ENCODE peak calls at places on chromosomes 12 and 14, in four cellular contexts. J is WTC11, I is K562, E is HepG2. Q is an unnamed sample.

GRCh38 chr14:88256997-88257755 is 65.9 kb downstream of the KCNK10 start:
- DNase-seq in J (no peak), I (no peak), E (no peak), Q (no peak)

GRCh38 chr12:24113701-24114100 is 164.2 kb upstream of the SOX5 start:
- DNase-seq in J (no peak), I (no peak), E (no peak), Q (no peak)

GRCh38 chr14:28308727-28309126 is 457.9 kb upstream of the FOXG1 start:
- DNase-seq in J (no peak), I (no peak), E (no peak), Q (no peak)

GRCh38 chr12:26277511-26278246 is 82.3 kb downstream of the SSPN start:
- DNase-seq in J (no peak), I (no peak), E (no peak), Q (no peak)

GRCh38 chr14:98926802-98927201 is 345.2 kb downstream of the BCL11B start:
- DNase-seq in J (no peak), I (no peak), E (no peak), Q (no peak)

GRCh38 chr12:130562711-130563110 is 153.4 kb downstream of the RIMBP2 start:
- DNase-seq in J (no peak), I (no peak), E (no peak), Q (no peak)

GRCh38 chr14:90060965-90061848 is 587 bp upstream of the KCNK13 start:
- DNase-seq in J (peak), I (no peak), E (no peak), Q (no peak)

GRCh38 chr12:26791328-26791791 is 41.6 kb downstream of the ITPR2 start:
- DNase-seq in J (no peak), I (no peak), E (no peak), Q (peak)

GRCh38 chr12:9648701-9649531 is 20.6 kb upstream of the CLEC2D start:
- DNase-seq in J (no peak), I (no peak), E (no peak), Q (no peak)

GRCh38 chr12:26251600-26251999 is 56.2 kb downstream of the SSPN start:
- DNase-seq in J (no peak), I (no peak), E (no peak), Q (no peak)

GRCh38 chr12:47987411-47988072 is 16.7 kb downstream of the COL2A1 start:
- DNase-seq in J (no peak), I (no peak), E (no peak), Q (no peak)

GRCh38 chr14:86646688-86647687 is 1117.0 kb downstream of the FLRT2 start:
- DNase-seq in J (no peak), I (no peak), E (peak), Q (no peak)

GRCh38 chr12:124617615-124618014 is 50.2 kb upstream of the NCOR2 start:
- DNase-seq in J (no peak), I (peak), E (no peak), Q (no peak)

GRCh38 chr12:22416831-22417230 is 82.3 kb upstream of the ST8SIA1 start:
- DNase-seq in J (no peak), I (no peak), E (no peak), Q (no peak)

GRCh38 chr14:61547186-61548121 is 147.9 kb upstream of the HIF1A start:
- DNase-seq in J (no peak), I (no peak), E (no peak), Q (no peak)

GRCh38 chr12:121793836-121794531 is 496 bp upstream of the RHOF start:
- DNase-seq in J (peak), I (peak), E (peak), Q (peak)

GRCh38 chr14:68978550-68978911 is 571 bp downstream of the ACTN1 start:
- DNase-seq in J (peak), I (peak), E (no peak), Q (no peak)

GRCh38 chr14:89792489-89793366 is 161.8 kb downstream of the EFCAB11 start:
- DNase-seq in J (no peak), I (no peak), E (no peak), Q (no peak)

GRCh38 chr12:121364657-121365265 is 12.6 kb upstream of the ANAPC5 start:
- DNase-seq in J (no peak), I (no peak), E (no peak), Q (no peak)

GRCh38 chr12:26891704-26892103 is 46.1 kb downstream of the INTS13 start:
- DNase-seq in J (no peak), I (no peak), E (no peak), Q (no peak)

GRCh38 chr14:77853919-77854318 is 54.0 kb downstream of the ADCK1 start:
- DNase-seq in J (no peak), I (no peak), E (no peak), Q (no peak)

GRCh38 chr14:103284574-103285467 is 49.2 kb upstream of the EIF5 start:
- DNase-seq in J (no peak), I (no peak), E (peak), Q (no peak)

GRCh38 chr12:34294671-34295365 is 272.5 kb downstream of the ALG10 start:
- DNase-seq in J (peak), I (no peak), E (no peak), Q (no peak)

GRCh38 chr12:52183544-52183910 is 8.3 kb downstream of the KRT80 start:
- DNase-seq in J (no peak), I (no peak), E (no peak), Q (no peak)

GRCh38 chr14:72781476-72782181 is 112.3 kb downstream of the DPF3 start:
- DNase-seq in J (no peak), I (no peak), E (peak), Q (no peak)

GRCh38 chr12:29778531-29778930 is 5.2 kb downstream of the TMTC1 start:
- DNase-seq in J (no peak), I (no peak), E (no peak), Q (no peak)

GRCh38 chr12:21774358-21775129 is at the start of gene KCNJ8:
- DNase-seq in J (peak), I (peak), E (no peak), Q (no peak)

GRCh38 chr12:53044052-53044581 is 5.7 kb upstream of the TNS2 start:
- DNase-seq in J (no peak), I (peak), E (peak), Q (no peak)

GRCh38 chr12:101857043-101857558 is 20.3 kb upstream of the DRAM1 start:
- DNase-seq in J (no peak), I (no peak), E (no peak), Q (no peak)

DNA sequence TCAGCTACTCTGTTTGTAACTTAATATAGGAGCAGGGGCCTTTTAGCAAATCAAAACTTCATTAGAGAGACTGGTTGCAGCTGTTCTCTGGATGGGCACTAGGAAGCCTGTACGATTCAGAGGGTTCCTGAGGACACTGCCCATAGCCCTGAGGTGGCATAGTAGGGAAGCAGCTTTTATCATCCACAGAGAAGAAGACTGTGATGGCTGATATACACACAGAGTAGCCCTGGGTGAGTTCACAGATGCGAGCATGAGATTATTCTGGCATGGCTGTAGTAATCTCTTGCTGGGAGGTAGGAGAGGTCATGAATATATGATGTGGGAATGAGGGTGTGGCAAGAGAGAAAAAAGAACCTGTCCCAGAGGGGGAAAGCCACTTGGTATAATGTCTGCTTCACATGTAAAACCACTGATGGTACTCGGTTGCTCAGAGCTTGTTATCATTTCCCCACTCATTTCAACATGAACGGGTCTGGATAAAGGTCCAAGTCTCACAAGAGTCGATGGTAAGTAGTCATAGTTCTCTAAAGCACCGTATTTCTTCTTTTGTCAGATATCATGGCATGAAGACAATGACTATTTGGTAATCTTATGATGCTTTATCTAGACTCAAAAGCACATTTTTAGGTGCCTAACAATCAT is 51.9 kb downstream of the PEBP1 start:
- DNase-seq in J (no peak), I (peak), E (no peak), Q (no peak)
- TF ChIP-seq NR2C2 in J (no peak), I (no peak), E (no peak), Q (no peak)

GRCh38 chr14:104403421-104404220 is 175.9 kb upstream of the C14orf180 start:
- DNase-seq in J (no peak), I (no peak), E (no peak), Q (no peak)
- TF ChIP-seq NR2C2 in J (no peak), I (no peak), E (no peak), Q (no peak)

GRCh38 chr12:74321381-74321780 is 216.3 kb upstream of the ATXN7L3B start:
- DNase-seq in J (no peak), I (no peak), E (no peak), Q (no peak)

GRCh38 chr12:74317741-74318140 is 219.9 kb upstream of the ATXN7L3B start:
- DNase-seq in J (no peak), I (no peak), E (no peak), Q (no peak)

GRCh38 chr12:74322792-74323191 is 214.8 kb upstream of the ATXN7L3B start:
- DNase-seq in J (no peak), I (no peak), E (no peak), Q (no peak)

GRCh38 chr12:74317078-74317581 is 220.5 kb upstream of the ATXN7L3B start:
- DNase-seq in J (no peak), I (peak), E (no peak), Q (no peak)
- TF ChIP-seq NR2C2 in J (no peak), I (no peak), E (no peak), Q (no peak)

GRCh38 chr12:98578392-98578791 is 15.1 kb upstream of the SLC25A3 start:
- DNase-seq in J (no peak), I (no peak), E (no peak), Q (no peak)

GRCh38 chr12:98579835-98580234 is 13.7 kb upstream of the SLC25A3 start:
- DNase-seq in J (no peak), I (no peak), E (no peak), Q (no peak)

GRCh38 chr12:98579347-98579746 is 14.1 kb upstream of the SLC25A3 start:
- DNase-seq in J (no peak), I (no peak), E (no peak), Q (no peak)

GRCh38 chr12:98580695-98581094 is 12.8 kb upstream of the SLC25A3 start:
- DNase-seq in J (no peak), I (no peak), E (no peak), Q (no peak)

DNA sequence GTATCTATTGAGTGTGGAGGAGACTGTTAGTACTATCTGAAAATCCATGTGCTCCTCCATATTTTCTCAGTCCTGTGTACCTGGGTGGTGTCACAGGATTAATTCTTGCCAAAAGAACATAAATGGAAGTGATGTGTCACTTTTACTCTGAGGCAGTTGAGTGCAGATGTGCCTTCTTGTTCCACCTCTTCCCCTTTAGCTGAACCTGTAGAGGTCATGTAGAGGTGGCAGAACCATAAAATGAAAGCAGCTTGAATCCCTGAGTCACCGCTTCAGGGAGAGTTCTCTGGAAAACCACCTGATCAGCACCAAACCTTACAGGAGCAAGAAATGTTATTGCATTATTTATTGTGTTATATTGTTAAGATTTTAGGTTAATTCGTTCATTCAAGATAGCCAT is 14.7 kb upstream of the SLC25A3 start:
- DNase-seq in J (no peak), I (peak), E (no peak), Q (no peak)
- TF ChIP-seq NR2C2 in J (no peak), I (no peak), E (no peak), Q (no peak)

DNA sequence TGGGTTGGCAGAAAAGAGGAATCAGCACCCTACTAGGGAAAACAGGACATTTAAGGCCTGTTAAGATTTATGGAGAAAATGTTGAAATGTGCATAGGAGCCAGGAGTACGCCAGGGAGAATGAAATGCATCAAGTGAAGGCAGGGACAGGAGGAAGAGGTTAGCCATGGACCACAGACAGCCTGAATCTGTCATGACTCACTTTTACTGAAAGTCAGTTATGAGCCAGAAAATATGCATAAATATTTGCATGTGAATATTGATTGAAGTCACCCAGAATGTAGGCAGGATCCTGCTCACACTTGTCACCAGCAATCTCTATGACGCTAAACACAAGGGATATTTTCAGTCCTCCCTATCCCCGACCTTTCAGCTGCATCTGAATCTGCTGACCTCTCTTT is 25.1 kb upstream of the CDK17 start:
- DNase-seq in J (no peak), I (no peak), E (no peak), Q (no peak)
- TF ChIP-seq NR2C2 in J (no peak), I (no peak), E (no peak), Q (no peak)

GRCh38 chr12:89208661-89209096 is 143.6 kb downstream of the DUSP6 start:
- DNase-seq in J (no peak), I (no peak), E (no peak), Q (no peak)
- TF ChIP-seq NR2C2 in J (no peak), I (no peak), E (no peak), Q (no peak)

GRCh38 chr12:57832966-57833365 is 13.6 kb downstream of the CTDSP2 start:
- DNase-seq in J (no peak), I (no peak), E (no peak), Q (no peak)
- TF ChIP-seq NR2C2 in J (no peak), I (no peak), E (no peak), Q (no peak)

GRCh38 chr12:89414851-89415250 is 62.5 kb upstream of the DUSP6 start:
- DNase-seq in J (no peak), I (no peak), E (no peak), Q (no peak)

GRCh38 chr12:89413234-89413633 is 60.9 kb upstream of the DUSP6 start:
- DNase-seq in J (no peak), I (no peak), E (no peak), Q (no peak)

GRCh38 chr12:89412665-89413064 is 60.4 kb upstream of the DUSP6 start:
- DNase-seq in J (no peak), I (no peak), E (no peak), Q (no peak)

GRCh38 chr12:89414322-89414721 is 62.0 kb upstream of the DUSP6 start:
- DNase-seq in J (no peak), I (no peak), E (no peak), Q (no peak)

DNA sequence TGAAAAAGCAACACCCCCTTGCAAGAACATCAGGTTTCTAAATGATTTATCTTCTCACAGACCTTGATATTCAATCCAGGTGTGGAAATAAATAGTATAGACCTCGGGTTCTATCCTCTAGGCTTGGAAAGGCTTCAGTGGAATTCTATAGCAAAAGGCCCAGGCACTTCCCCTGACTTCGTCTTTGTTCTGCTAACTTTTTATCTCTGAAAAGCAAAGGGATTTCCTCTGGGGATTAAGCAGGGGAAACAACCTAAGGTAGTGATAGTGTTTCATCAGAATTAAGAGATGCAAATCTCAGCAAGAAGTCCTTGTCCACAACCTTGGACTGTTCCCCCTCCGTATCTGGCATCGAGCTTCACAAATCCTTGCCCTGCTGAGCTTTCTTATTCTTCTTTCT is 59.5 kb upstream of the DUSP6 start:
- DNase-seq in J (no peak), I (no peak), E (no peak), Q (no peak)
- TF ChIP-seq NR2C2 in J (no peak), I (no peak), E (no peak), Q (no peak)

GRCh38 chr14:57495409-57495808 is 1.8 kb upstream of the CCDC198 start:
- DNase-seq in J (no peak), I (no peak), E (no peak), Q (no peak)

GRCh38 chr14:57493467-57494181 is at the start of gene CCDC198:
- DNase-seq in J (no peak), I (no peak), E (peak), Q (peak)

GRCh38 chr14:57498035-57498434 is 4.4 kb upstream of the CCDC198 start:
- DNase-seq in J (no peak), I (no peak), E (no peak), Q (no peak)

GRCh38 chr14:57487771-57488170 is 5.9 kb downstream of the CCDC198 start:
- DNase-seq in J (no peak), I (no peak), E (no peak), Q (no peak)

DNA sequence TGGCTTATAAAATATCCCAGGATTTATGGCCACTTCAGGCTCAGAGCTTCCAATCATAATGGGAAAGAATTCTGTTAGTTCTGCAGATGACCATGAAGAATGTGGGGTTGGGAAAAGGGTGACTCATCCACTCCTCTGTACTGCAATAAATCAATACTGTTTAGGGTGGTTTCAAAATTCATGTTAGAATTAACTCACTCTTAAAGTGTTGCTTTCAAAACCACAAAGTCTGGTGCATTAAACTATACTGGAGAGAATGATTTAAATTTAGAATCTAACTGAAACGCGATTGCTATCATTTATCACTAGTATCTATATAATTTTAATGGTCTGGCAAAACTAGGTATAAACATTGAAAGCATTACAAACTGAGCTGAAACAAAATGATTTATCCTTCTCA is 798 bp downstream of the CCDC198 start:
- DNase-seq in J (no peak), I (no peak), E (peak), Q (no peak)
- TF ChIP-seq NR2C2 in J (no peak), I (no peak), E (no peak), Q (no peak)